ENCODE peak calls at places on chromosomes 1 and 21, in six cellular contexts. I is ovary, M is cardiac fibroblast, W is BE2C, Q is AG04450, J is cardiac muscle cell. U is an unnamed sample.

GRCh38 chr1:203287109-203287893 is 18.0 kb upstream of the BTG2 start:
- DNase-seq in J (peak), M (peak), I (no peak), W (no peak), Q (no peak), U (no peak)

GRCh38 chr1:29575826-29576225 is 339.5 kb downstream of the PTPRU start:
- DNase-seq in W (no peak), Q (no peak), J (no peak), M (no peak), I (no peak), U (no peak)

GRCh38 chr1:206429421-206429820 is 40.9 kb upstream of the IKBKE start:
- DNase-seq in M (no peak), J (no peak), W (no peak), I (no peak), Q (no peak), U (no peak)

GRCh38 chr1:218703836-218704235 is 358.7 kb downstream of the TGFB2 start:
- DNase-seq in I (no peak), Q (no peak), J (no peak), W (no peak), M (no peak), U (no peak)

GRCh38 chr1:43305926-43306687 is 5.3 kb downstream of the TIE1 start:
- DNase-seq in I (no peak), Q (no peak), M (no peak), J (no peak), W (no peak), U (no peak)

GRCh38 chr1:108643492-108644333 is 17.2 kb downstream of the HENMT1 start:
- DNase-seq in W (peak), J (peak), Q (peak), I (peak), M (peak), U (peak)

GRCh38 chr1:115428262-115428661 is 90.2 kb upstream of the NGF start:
- DNase-seq in M (peak), Q (no peak), I (no peak), J (no peak), W (no peak), U (peak)

GRCh38 chr1:210657806-210658205 is 329.1 kb downstream of the HHAT start:
- DNase-seq in M (no peak), Q (no peak), J (no peak), I (no peak), W (no peak), U (no peak)

GRCh38 chr1:76832521-76832920 is 34.8 kb upstream of the ST6GALNAC5 start:
- DNase-seq in W (no peak), Q (no peak), J (no peak), M (no peak), I (no peak), U (no peak)

GRCh38 chr21:45612096-45613019 is 31.2 kb upstream of the PCBP3 start:
- DNase-seq in J (no peak), M (peak), Q (peak), W (peak), I (no peak), U (peak)

GRCh38 chr1:119771770-119772169 is 3.1 kb upstream of the HMGCS2 start:
- DNase-seq in W (no peak), J (no peak), Q (no peak), M (no peak), I (no peak), U (no peak)

GRCh38 chr1:182972231-182972630 is 19.3 kb upstream of the SHCBP1L start:
- DNase-seq in W (no peak), I (no peak), J (no peak), Q (no peak), M (no peak), U (no peak)

GRCh38 chr1:90721210-90722194 is 4.4 kb upstream of the BARHL2 start:
- DNase-seq in M (peak), Q (peak), I (no peak), W (peak), J (peak), U (peak)

GRCh38 chr1:99808391-99809115 is 41.6 kb upstream of the AGL start:
- DNase-seq in J (peak), Q (peak), I (peak), M (peak), W (peak), U (peak)

GRCh38 chr1:66271216-66271903 is 262.6 kb upstream of the SGIP1 start:
- DNase-seq in I (peak), W (peak), M (peak), J (peak), Q (peak), U (peak)

GRCh38 chr1:9448132-9449105 is 90.8 kb upstream of the SLC25A33 start:
- DNase-seq in J (no peak), I (no peak), Q (no peak), M (peak), W (no peak), U (no peak)

GRCh38 chr21:32278068-32278467 is 781 bp downstream of the MIS18A start:
- DNase-seq in M (peak), W (no peak), J (peak), Q (no peak), I (no peak), U (no peak)

GRCh38 chr1:217660353-217661062 is 29.4 kb downstream of the SPATA17 start:
- DNase-seq in M (peak), J (peak), Q (peak), I (no peak), W (no peak), U (peak)

GRCh38 chr1:234559917-234560676 is 49.9 kb downstream of the IRF2BP2 start:
- DNase-seq in Q (no peak), W (no peak), J (no peak), I (no peak), M (no peak), U (no peak)

GRCh38 chr1:168178638-168179410 is at the start of gene TIPRL:
- DNase-seq in M (peak), Q (peak), W (peak), J (peak), I (peak), U (peak)

GRCh38 chr1:149936992-149937705 is 470 bp upstream of the MTMR11 start:
- DNase-seq in I (no peak), Q (no peak), J (no peak), W (no peak), M (peak), U (peak)

GRCh38 chr1:36884801-36885200 is 149.5 kb downstream of the GRIK3 start:
- DNase-seq in J (no peak), I (no peak), Q (no peak), M (no peak), W (no peak), U (no peak)

GRCh38 chr21:41664881-41665765 is 101.7 kb downstream of the RIPK4 start:
- DNase-seq in W (no peak), I (no peak), M (peak), Q (no peak), J (no peak), U (peak)

GRCh38 chr1:200206761-200207160 is 179.3 kb downstream of the NR5A2 start:
- DNase-seq in W (no peak), Q (no peak), J (no peak), I (no peak), M (peak), U (peak)

GRCh38 chr1:199931666-199932377 is 95.7 kb upstream of the NR5A2 start:
- DNase-seq in J (no peak), I (no peak), W (no peak), M (peak), Q (no peak), U (peak)

GRCh38 chr1:166121010-166121409 is 45.8 kb downstream of the FAM78B start:
- DNase-seq in Q (no peak), M (no peak), I (no peak), J (no peak), W (no peak), U (no peak)

GRCh38 chr21:43718872-43719747 is at the start of gene PDXK:
- DNase-seq in Q (no peak), M (peak), W (peak), I (peak), J (peak), U (peak)

GRCh38 chr1:54323324-54323739 is 82.9 kb downstream of the SSBP3 start:
- DNase-seq in M (no peak), Q (no peak), J (no peak), I (peak), W (no peak), U (no peak)

GRCh38 chr21:38944903-38945302 is 139.2 kb downstream of the ETS2 start:
- DNase-seq in Q (no peak), I (no peak), W (no peak), J (no peak), M (no peak), U (no peak)

GRCh38 chr21:25456672-25457071 is 150.6 kb downstream of the MRPL39 start:
- DNase-seq in Q (no peak), M (peak), J (no peak), I (no peak), W (no peak), U (no peak)

GRCh38 chr1:143497374-143497747 is 474.4 kb downstream of the FAM72C start:
- DNase-seq in W (peak), I (no peak), J (no peak), Q (no peak), M (no peak), U (no peak)

DNA sequence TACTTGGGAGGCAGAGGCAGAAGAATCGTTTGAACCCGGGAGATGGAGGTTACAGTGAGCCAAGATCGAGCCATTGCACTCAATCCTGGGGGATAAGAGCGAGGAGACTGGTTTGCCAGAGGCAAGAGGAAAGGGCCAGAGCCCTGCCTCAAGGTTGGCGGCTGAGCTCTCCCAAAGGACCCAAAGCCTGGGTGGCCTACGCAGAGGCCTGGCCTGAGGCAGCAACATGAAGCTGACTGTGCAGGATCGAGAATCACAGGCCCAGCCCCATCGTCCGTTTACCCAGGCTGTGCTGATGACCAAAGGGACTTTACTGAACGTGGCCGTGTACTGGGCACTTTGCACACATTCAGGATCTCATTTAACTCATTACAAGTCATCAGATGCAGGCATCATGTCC is 16.5 kb downstream of the ECE1 start:
- DNase-seq in M (no peak), I (no peak), Q (no peak), W (no peak), J (no peak), U (no peak)
- H3K4me3 ChIP-seq in M (no peak), I (no peak), Q (no peak), W (no peak), J (no peak), U (no peak)

GRCh38 chr1:47226121-47226977 is 5.7 kb downstream of the TAL1 start:
- DNase-seq in Q (no peak), I (no peak), M (no peak), W (no peak), J (no peak), U (no peak)
- H3K4me3 ChIP-seq in Q (no peak), I (no peak), M (no peak), W (no peak), J (no peak), U (no peak)

DNA sequence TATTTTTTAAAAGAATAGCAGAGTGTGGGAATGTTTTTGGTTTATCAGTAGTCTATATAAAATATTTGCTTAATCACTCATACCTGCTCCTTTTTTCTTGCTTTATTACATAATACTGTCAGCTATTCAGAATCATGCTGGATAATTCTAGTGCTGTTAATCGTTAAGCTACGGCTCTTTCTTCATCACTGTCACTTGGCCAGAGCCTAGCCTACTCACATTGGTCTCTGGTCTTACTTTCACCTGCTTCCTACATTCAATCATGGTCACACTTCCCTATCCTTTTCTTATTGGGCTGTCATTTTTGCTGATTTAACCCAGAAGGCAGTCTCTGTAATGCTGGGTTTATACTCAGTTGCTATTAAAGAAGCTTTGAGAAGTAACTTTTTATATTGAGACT is 2.5 kb downstream of the KLHL20 start:
- DNase-seq in J (no peak), M (no peak), Q (no peak), W (no peak), I (no peak), U (peak)
- H3K4me3 ChIP-seq in J (no peak), M (no peak), Q (no peak), W (no peak), I (no peak), U (no peak)

DNA sequence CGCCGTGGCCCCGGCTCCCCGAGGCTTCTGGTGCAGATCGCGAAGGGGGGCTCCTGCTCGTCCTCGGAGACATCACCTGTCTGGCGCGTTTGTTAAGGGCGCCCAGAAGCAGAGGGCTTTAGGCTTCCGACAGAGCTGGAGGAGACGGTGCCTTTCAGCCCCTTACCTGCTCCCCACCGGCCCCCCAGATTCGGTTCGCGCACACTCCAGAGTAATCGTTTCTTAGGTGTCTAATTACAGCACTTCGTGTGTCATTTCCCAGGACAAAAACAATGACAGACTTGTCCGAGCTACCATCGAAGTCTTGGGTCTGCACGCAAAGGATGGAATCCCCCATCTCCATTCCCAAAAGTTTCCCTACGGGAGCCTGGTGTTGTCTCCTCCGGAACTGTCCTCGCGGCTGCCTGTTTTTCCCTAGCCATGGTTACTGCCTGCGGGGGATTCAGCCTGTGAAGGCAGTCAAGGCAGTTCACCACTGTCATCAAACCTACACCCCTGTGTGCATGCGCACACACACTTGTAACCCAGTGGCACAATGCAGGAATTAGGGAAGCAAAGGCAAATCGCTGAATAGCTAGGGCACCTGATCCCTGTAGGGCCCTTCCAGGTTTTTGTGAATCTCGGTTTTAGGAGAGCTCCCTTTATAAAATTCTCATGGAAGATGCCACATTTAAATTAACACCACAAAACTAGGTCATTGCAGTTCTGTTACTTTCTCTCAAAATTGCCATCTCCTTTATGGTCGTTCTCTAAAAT is 738 bp upstream of the CDC42BPA start:
- DNase-seq in M (peak), Q (no peak), J (peak), W (peak), I (peak), U (peak)
- H3K4me3 ChIP-seq in M (peak), Q (peak), J (peak), W (peak), I (peak), U (peak)

DNA sequence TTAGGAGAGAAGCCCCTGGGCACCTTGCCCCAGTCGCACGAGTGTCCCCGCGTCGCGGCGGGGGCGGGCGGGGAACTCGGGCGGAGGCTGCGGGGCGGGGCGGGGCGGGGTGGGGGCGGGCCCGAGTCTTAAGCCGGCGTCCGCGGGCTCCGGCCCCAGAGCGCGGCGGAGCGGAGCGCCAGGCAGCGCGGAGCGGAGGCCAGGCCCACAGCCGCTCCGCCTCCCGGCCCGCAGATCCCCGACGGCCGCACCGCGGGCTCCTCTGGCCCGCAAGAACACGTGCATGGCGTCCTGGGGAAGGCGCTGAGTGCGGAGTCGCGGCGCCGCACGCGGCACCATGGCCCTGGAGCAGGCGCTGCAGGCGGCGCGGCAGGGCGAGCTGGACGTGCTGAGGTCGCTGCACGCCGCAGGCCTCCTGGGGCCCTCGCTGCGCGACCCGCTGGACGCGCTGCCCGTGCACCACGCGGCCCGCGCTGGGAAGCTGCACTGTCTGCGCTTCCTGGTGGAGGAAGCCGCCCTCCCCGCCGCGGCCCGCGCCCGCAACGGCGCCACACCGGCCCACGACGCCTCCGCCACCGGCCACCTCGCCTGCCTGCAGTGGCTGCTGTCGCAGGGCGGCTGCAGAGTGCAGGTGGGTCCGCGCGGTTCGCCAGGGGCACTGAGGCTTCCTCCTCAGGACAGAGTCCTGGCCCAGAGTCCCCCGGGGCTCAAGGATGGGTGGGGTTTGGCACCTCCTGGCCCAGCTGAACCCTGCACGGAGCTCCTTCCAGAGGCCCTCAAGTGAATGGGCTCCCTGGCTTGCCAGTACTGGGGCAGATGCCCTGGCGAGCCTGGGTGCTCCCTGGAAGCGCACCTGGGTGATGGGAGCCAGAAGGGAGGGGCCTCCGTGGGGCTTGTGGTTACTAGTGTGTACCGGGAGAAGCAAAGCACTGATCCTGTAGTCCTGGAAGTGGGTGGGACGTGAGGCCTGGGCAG is at the start of gene ESPN:
- DNase-seq in Q (no peak), I (no peak), M (no peak), W (no peak), J (no peak), U (no peak)
- H3K4me3 ChIP-seq in Q (no peak), I (no peak), M (no peak), W (no peak), J (no peak), U (no peak)

GRCh38 chr1:52601976-52602327 is 219 bp upstream of the GPX7 start:
- DNase-seq in J (no peak), Q (no peak), M (peak), I (no peak), W (no peak), U (no peak)
- H3K4me3 ChIP-seq in J (peak), Q (peak), M (peak), I (peak), W (peak), U (peak)

DNA sequence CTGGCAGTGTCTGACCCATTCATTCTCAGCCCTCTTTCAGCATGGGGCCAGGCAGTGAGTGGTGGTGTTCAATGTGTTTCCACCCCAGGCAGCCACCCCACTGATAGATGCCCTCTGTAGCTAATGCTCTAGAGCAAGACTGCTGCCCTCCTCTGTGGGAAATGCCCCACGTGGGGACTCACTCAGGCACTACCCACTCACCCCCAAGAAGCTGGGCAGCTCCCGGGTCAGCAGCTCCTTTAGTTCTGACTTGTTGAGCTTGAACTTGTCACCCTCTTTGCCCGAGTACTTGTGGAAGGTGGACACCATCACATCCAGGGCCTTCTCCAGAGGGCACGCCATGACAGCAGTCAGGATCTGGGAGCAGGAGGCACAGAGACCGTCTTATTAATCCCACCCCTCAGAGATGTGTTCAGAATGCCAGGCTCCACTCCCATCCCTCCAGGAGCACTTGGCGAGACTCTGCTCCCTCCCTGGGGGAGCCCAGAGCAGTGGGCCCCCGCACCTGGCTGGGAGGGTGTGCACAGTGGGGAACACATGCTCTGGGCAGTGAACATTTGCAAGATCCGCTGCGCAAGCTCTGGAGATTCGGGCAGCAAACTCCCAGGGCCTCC is 1.0 kb downstream of the S100A4 start:
- DNase-seq in J (no peak), I (no peak), M (no peak), W (no peak), Q (no peak), U (no peak)
- H3K4me3 ChIP-seq in J (no peak), I (peak), M (peak), W (peak), Q (peak), U (peak)

U was measured in fibroblast of the aortic adventitia.